ENCODE peak calls at places on chromosomes 3 and 15, in nine cellular contexts. One of them, this sample, is unnamed.

GRCh38 chr15:58543664-58544335 is 112.0 kb downstream of the LIPC start:
- DNase-seq in caudate nucleus: no peak
- DNase-seq in CD4-positive, alpha-beta T cell: no peak
- DNase-seq in activated effector memory CD4-positive, alpha-beta T cell treated with Interleukin-2 at 50 U/mL for 16 hours: no peak
- DNase-seq in stimulated activated CD4-positive, alpha-beta T cell treated with anti-CD3 and anti-CD28 coated beads, Interleukin-4, amount 100 ng/mL, for 4 hours: no peak
- DNase-seq in NCI-H1417: no peak
- DNase-seq in B cell: no peak
- DNase-seq in pancreas: no peak
- DNase-seq in tibial nerve: no peak
- DNase-seq in this sample: no peak

GRCh38 chr15:88744548-88745020 is 58.7 kb upstream of the ACAN start:
- DNase-seq in activated effector memory CD4-positive, alpha-beta T cell treated with Interleukin-2 at 50 U/mL for 16 hours: no peak
- DNase-seq in pancreas: no peak
- DNase-seq in caudate nucleus: no peak
- DNase-seq in NCI-H1417: no peak
- DNase-seq in B cell: no peak
- DNase-seq in CD4-positive, alpha-beta T cell: no peak
- DNase-seq in stimulated activated CD4-positive, alpha-beta T cell treated with anti-CD3 and anti-CD28 coated beads, Interleukin-4, amount 100 ng/mL, for 4 hours: no peak
- DNase-seq in tibial nerve: no peak
- DNase-seq in this sample: no peak

GRCh38 chr3:197425485-197426131 is 127.2 kb upstream of the DLG1 start:
- DNase-seq in stimulated activated CD4-positive, alpha-beta T cell treated with anti-CD3 and anti-CD28 coated beads, Interleukin-4, amount 100 ng/mL, for 4 hours: no peak
- DNase-seq in caudate nucleus: no peak
- DNase-seq in activated effector memory CD4-positive, alpha-beta T cell treated with Interleukin-2 at 50 U/mL for 16 hours: no peak
- DNase-seq in pancreas: no peak
- DNase-seq in CD4-positive, alpha-beta T cell: no peak
- DNase-seq in B cell: no peak
- DNase-seq in NCI-H1417: no peak
- DNase-seq in tibial nerve: no peak
- DNase-seq in this sample: no peak

GRCh38 chr15:77496710-77497107 is 76.0 kb downstream of the HMG20A start:
- DNase-seq in caudate nucleus: peak
- DNase-seq in activated effector memory CD4-positive, alpha-beta T cell treated with Interleukin-2 at 50 U/mL for 16 hours: peak
- DNase-seq in pancreas: peak
- DNase-seq in CD4-positive, alpha-beta T cell: peak
- DNase-seq in B cell: peak
- DNase-seq in NCI-H1417: peak
- DNase-seq in tibial nerve: peak
- DNase-seq in stimulated activated CD4-positive, alpha-beta T cell treated with anti-CD3 and anti-CD28 coated beads, Interleukin-4, amount 100 ng/mL, for 4 hours: peak
- DNase-seq in this sample: peak

GRCh38 chr3:129474986-129475804 is 35.2 kb downstream of the IFT122 start:
- DNase-seq in tibial nerve: no peak
- DNase-seq in pancreas: no peak
- DNase-seq in caudate nucleus: peak
- DNase-seq in NCI-H1417: no peak
- DNase-seq in B cell: no peak
- DNase-seq in CD4-positive, alpha-beta T cell: no peak
- DNase-seq in activated effector memory CD4-positive, alpha-beta T cell treated with Interleukin-2 at 50 U/mL for 16 hours: no peak
- DNase-seq in stimulated activated CD4-positive, alpha-beta T cell treated with anti-CD3 and anti-CD28 coated beads, Interleukin-4, amount 100 ng/mL, for 4 hours: no peak
- DNase-seq in this sample: no peak

GRCh38 chr3:119731545-119732343 is 28.9 kb downstream of the CFAP91 start:
- DNase-seq in B cell: no peak
- DNase-seq in NCI-H1417: no peak
- DNase-seq in stimulated activated CD4-positive, alpha-beta T cell treated with anti-CD3 and anti-CD28 coated beads, Interleukin-4, amount 100 ng/mL, for 4 hours: no peak
- DNase-seq in caudate nucleus: peak
- DNase-seq in activated effector memory CD4-positive, alpha-beta T cell treated with Interleukin-2 at 50 U/mL for 16 hours: no peak
- DNase-seq in pancreas: no peak
- DNase-seq in CD4-positive, alpha-beta T cell: no peak
- DNase-seq in tibial nerve: no peak
- DNase-seq in this sample: peak

GRCh38 chr15:61861962-61862361 is 198.3 kb downstream of the VPS13C start:
- DNase-seq in activated effector memory CD4-positive, alpha-beta T cell treated with Interleukin-2 at 50 U/mL for 16 hours: no peak
- DNase-seq in pancreas: no peak
- DNase-seq in CD4-positive, alpha-beta T cell: no peak
- DNase-seq in caudate nucleus: no peak
- DNase-seq in B cell: no peak
- DNase-seq in stimulated activated CD4-positive, alpha-beta T cell treated with anti-CD3 and anti-CD28 coated beads, Interleukin-4, amount 100 ng/mL, for 4 hours: no peak
- DNase-seq in NCI-H1417: no peak
- DNase-seq in tibial nerve: no peak
- DNase-seq in this sample: no peak

GRCh38 chr3:194281306-194281705 is 69.8 kb downstream of the CPN2 start:
- DNase-seq in caudate nucleus: no peak
- DNase-seq in CD4-positive, alpha-beta T cell: no peak
- DNase-seq in NCI-H1417: no peak
- DNase-seq in pancreas: no peak
- DNase-seq in stimulated activated CD4-positive, alpha-beta T cell treated with anti-CD3 and anti-CD28 coated beads, Interleukin-4, amount 100 ng/mL, for 4 hours: no peak
- DNase-seq in tibial nerve: no peak
- DNase-seq in B cell: no peak
- DNase-seq in activated effector memory CD4-positive, alpha-beta T cell treated with Interleukin-2 at 50 U/mL for 16 hours: no peak
- DNase-seq in this sample: no peak

GRCh38 chr15:96947296-96947695 is 616.8 kb downstream of the NR2F2 start:
- DNase-seq in pancreas: no peak
- DNase-seq in stimulated activated CD4-positive, alpha-beta T cell treated with anti-CD3 and anti-CD28 coated beads, Interleukin-4, amount 100 ng/mL, for 4 hours: no peak
- DNase-seq in NCI-H1417: no peak
- DNase-seq in activated effector memory CD4-positive, alpha-beta T cell treated with Interleukin-2 at 50 U/mL for 16 hours: no peak
- DNase-seq in B cell: no peak
- DNase-seq in caudate nucleus: no peak
- DNase-seq in CD4-positive, alpha-beta T cell: no peak
- DNase-seq in tibial nerve: no peak
- DNase-seq in this sample: no peak

GRCh38 chr3:8416965-8417364 is 84.7 kb upstream of the LMCD1 start:
- DNase-seq in tibial nerve: no peak
- DNase-seq in activated effector memory CD4-positive, alpha-beta T cell treated with Interleukin-2 at 50 U/mL for 16 hours: no peak
- DNase-seq in NCI-H1417: peak
- DNase-seq in B cell: no peak
- DNase-seq in stimulated activated CD4-positive, alpha-beta T cell treated with anti-CD3 and anti-CD28 coated beads, Interleukin-4, amount 100 ng/mL, for 4 hours: no peak
- DNase-seq in caudate nucleus: no peak
- DNase-seq in CD4-positive, alpha-beta T cell: no peak
- DNase-seq in pancreas: peak
- DNase-seq in this sample: no peak

GRCh38 chr3:194125474-194125873 is 10.5 kb upstream of the HES1 start:
- DNase-seq in activated effector memory CD4-positive, alpha-beta T cell treated with Interleukin-2 at 50 U/mL for 16 hours: no peak
- DNase-seq in NCI-H1417: peak
- DNase-seq in B cell: no peak
- DNase-seq in caudate nucleus: no peak
- DNase-seq in tibial nerve: no peak
- DNase-seq in CD4-positive, alpha-beta T cell: no peak
- DNase-seq in pancreas: no peak
- DNase-seq in stimulated activated CD4-positive, alpha-beta T cell treated with anti-CD3 and anti-CD28 coated beads, Interleukin-4, amount 100 ng/mL, for 4 hours: no peak
- DNase-seq in this sample: no peak

GRCh38 chr3:191329654-191330308 is 545 bp downstream of the UTS2B start:
- DNase-seq in stimulated activated CD4-positive, alpha-beta T cell treated with anti-CD3 and anti-CD28 coated beads, Interleukin-4, amount 100 ng/mL, for 4 hours: no peak
- DNase-seq in CD4-positive, alpha-beta T cell: no peak
- DNase-seq in B cell: no peak
- DNase-seq in activated effector memory CD4-positive, alpha-beta T cell treated with Interleukin-2 at 50 U/mL for 16 hours: no peak
- DNase-seq in caudate nucleus: peak
- DNase-seq in pancreas: peak
- DNase-seq in NCI-H1417: peak
- DNase-seq in tibial nerve: no peak
- DNase-seq in this sample: peak

GRCh38 chr15:99320374-99321215 is 69.3 kb downstream of the LRRC28 start:
- DNase-seq in NCI-H1417: peak
- DNase-seq in pancreas: no peak
- DNase-seq in B cell: no peak
- DNase-seq in caudate nucleus: no peak
- DNase-seq in CD4-positive, alpha-beta T cell: no peak
- DNase-seq in tibial nerve: no peak
- DNase-seq in activated effector memory CD4-positive, alpha-beta T cell treated with Interleukin-2 at 50 U/mL for 16 hours: no peak
- DNase-seq in stimulated activated CD4-positive, alpha-beta T cell treated with anti-CD3 and anti-CD28 coated beads, Interleukin-4, amount 100 ng/mL, for 4 hours: no peak
- DNase-seq in this sample: no peak